ENCODE peak calls at places on chromosomes 2 and 18, in six cellular contexts. One of them, this sample, is unnamed.

GRCh38 chr2:229370484-229370883 is 99.4 kb upstream of the PID1 start:
- DNase-seq in adrenal gland: no peak
- DNase-seq in B cell: no peak
- DNase-seq in WTC11: no peak
- DNase-seq in OCI-LY7: no peak
- DNase-seq in Calu3: no peak
- DNase-seq in this sample: no peak

GRCh38 chr2:137968477-137969417 is 4.5 kb downstream of the HNMT start:
- DNase-seq in WTC11: no peak
- DNase-seq in adrenal gland: no peak
- DNase-seq in OCI-LY7: no peak
- DNase-seq in B cell: no peak
- DNase-seq in Calu3: no peak
- DNase-seq in this sample: no peak

GRCh38 chr2:13020469-13020868 is 303.7 kb downstream of the TRIB2 start:
- DNase-seq in OCI-LY7: no peak
- DNase-seq in adrenal gland: no peak
- DNase-seq in Calu3: no peak
- DNase-seq in B cell: no peak
- DNase-seq in WTC11: no peak
- DNase-seq in this sample: no peak

GRCh38 chr2:27929916-27930486 is 39.5 kb downstream of the BABAM2 start:
- DNase-seq in WTC11: no peak
- DNase-seq in Calu3: no peak
- DNase-seq in B cell: no peak
- DNase-seq in adrenal gland: no peak
- DNase-seq in OCI-LY7: no peak
- DNase-seq in this sample: no peak

GRCh38 chr2:45435316-45435715 is 175.8 kb downstream of the SRBD1 start:
- DNase-seq in adrenal gland: peak; percentile 54
- DNase-seq in Calu3: no peak
- DNase-seq in WTC11: no peak
- DNase-seq in OCI-LY7: no peak
- DNase-seq in B cell: no peak
- DNase-seq in this sample: no peak

GRCh38 chr2:128347701-128348504 is 29.2 kb upstream of the HS6ST1 start:
- DNase-seq in WTC11: no peak
- DNase-seq in B cell: no peak
- DNase-seq in Calu3: no peak
- DNase-seq in adrenal gland: peak; percentile 90
- DNase-seq in OCI-LY7: no peak
- DNase-seq in this sample: no peak

GRCh38 chr2:7844414-7844961 is 837.4 kb upstream of the ID2 start:
- DNase-seq in adrenal gland: no peak
- DNase-seq in B cell: no peak
- DNase-seq in Calu3: no peak
- DNase-seq in OCI-LY7: no peak
- DNase-seq in WTC11: no peak
- DNase-seq in this sample: no peak

GRCh38 chr2:201118121-201118956 is 2.4 kb downstream of the CFLAR start:
- DNase-seq in adrenal gland: peak; percentile 96
- DNase-seq in WTC11: peak; percentile 76
- DNase-seq in Calu3: peak; percentile 89
- DNase-seq in OCI-LY7: peak; percentile 91
- DNase-seq in B cell: peak; percentile 94
- DNase-seq in this sample: peak; percentile 76

GRCh38 chr2:59996830-59997229 is 556.6 kb downstream of the BCL11A start:
- DNase-seq in adrenal gland: no peak
- DNase-seq in Calu3: no peak
- DNase-seq in OCI-LY7: no peak
- DNase-seq in WTC11: no peak
- DNase-seq in B cell: no peak
- DNase-seq in this sample: no peak

GRCh38 chr2:2571301-2572198 is 240.5 kb upstream of the MYT1L start:
- DNase-seq in WTC11: no peak
- DNase-seq in Calu3: no peak
- DNase-seq in OCI-LY7: no peak
- DNase-seq in B cell: no peak
- DNase-seq in adrenal gland: peak; percentile 21
- DNase-seq in this sample: no peak

GRCh38 chr2:127193948-127194267 is 26.2 kb downstream of the CYP27C1 start:
- DNase-seq in OCI-LY7: no peak
- DNase-seq in Calu3: no peak
- DNase-seq in WTC11: no peak
- DNase-seq in B cell: no peak
- DNase-seq in adrenal gland: peak; percentile 31
- DNase-seq in this sample: no peak

GRCh38 chr18:69102959-69103358 is 297.7 kb upstream of the DOK6 start:
- DNase-seq in B cell: no peak
- DNase-seq in WTC11: no peak
- DNase-seq in OCI-LY7: no peak
- DNase-seq in adrenal gland: no peak
- DNase-seq in Calu3: no peak
- DNase-seq in this sample: no peak

GRCh38 chr18:39571511-39571910 is 2005.9 kb upstream of the CELF4 start:
- DNase-seq in B cell: no peak
- DNase-seq in OCI-LY7: no peak
- DNase-seq in Calu3: peak; percentile 27
- DNase-seq in adrenal gland: no peak
- DNase-seq in WTC11: no peak
- DNase-seq in this sample: peak; percentile 18

GRCh38 chr2:169711751-169712509 is 17.7 kb downstream of the PHOSPHO2 start:
- DNase-seq in WTC11: no peak
- DNase-seq in B cell: no peak
- DNase-seq in adrenal gland: no peak
- DNase-seq in OCI-LY7: peak; percentile 53
- DNase-seq in Calu3: no peak
- DNase-seq in this sample: no peak
- TF ChIP-seq CTCF in WTC11: no peak
- TF ChIP-seq CTCF in B cell: no peak
- TF ChIP-seq CTCF in adrenal gland: no peak
- TF ChIP-seq CTCF in OCI-LY7: no peak
- TF ChIP-seq CTCF in Calu3: no peak
- TF ChIP-seq CTCF in this sample: no peak

GRCh38 chr2:112768432-112768831 is 4.0 kb upstream of the CKAP2L start:
- DNase-seq in Calu3: no peak
- DNase-seq in B cell: no peak
- DNase-seq in OCI-LY7: no peak
- DNase-seq in adrenal gland: no peak
- DNase-seq in WTC11: no peak
- DNase-seq in this sample: no peak
- TF ChIP-seq CTCF in Calu3: no peak
- TF ChIP-seq CTCF in B cell: no peak
- TF ChIP-seq CTCF in OCI-LY7: no peak
- TF ChIP-seq CTCF in adrenal gland: peak; percentile 10
- TF ChIP-seq CTCF in WTC11: no peak
- TF ChIP-seq CTCF in this sample: no peak

DNA sequence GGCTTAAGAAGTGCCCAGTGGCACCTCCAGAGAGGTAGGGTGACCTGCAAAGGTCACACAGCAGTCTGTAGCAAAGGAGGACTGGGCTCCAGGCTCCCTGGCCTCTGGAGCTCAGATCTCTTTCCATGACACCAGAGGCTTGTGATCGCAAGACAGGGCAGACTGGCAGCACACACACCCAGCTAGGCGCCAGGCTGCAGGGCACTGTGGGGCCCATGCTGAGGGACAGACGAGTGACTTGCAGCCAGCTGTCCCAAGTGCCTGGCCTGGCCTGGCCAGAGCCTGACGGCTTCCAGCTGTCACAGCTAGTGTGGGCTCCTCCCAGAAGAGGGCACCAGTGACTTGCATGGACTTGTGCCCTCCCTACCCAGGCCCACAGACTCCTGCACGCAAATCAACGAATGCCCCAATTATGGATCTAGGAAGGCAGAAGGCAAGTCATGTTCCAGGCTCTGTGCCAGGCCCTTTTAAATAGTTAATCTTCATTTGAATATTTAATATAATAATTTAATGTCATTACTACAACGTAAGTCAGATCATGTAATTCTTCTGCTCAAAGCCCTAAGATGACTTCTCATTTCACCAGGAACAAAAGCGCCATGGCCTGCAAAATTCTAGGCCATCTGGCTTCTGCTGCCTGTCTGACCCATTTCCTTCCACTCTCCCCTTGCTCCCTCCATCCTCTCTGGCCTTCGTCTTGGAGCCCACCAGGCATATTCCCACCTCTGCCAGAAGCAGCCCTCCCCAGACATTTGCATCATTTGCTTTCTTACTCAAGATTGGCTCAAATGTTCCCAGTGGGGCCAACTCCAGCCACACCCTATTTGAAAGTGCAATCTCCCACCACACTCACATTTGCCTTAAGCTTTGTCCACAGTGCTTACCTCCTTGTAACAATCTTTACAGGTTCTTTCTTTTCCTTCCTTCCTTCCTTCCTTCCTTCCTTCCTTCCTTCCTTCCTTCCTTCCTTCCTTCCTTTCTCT is 3.7 kb upstream of the SPEG start:
- DNase-seq in B cell: no peak
- DNase-seq in Calu3: peak; percentile 40
- DNase-seq in adrenal gland: peak; percentile 84
- DNase-seq in WTC11: no peak
- DNase-seq in OCI-LY7: peak; percentile 27
- DNase-seq in this sample: no peak
- TF ChIP-seq CTCF in B cell: no peak
- TF ChIP-seq CTCF in Calu3: no peak
- TF ChIP-seq CTCF in adrenal gland: no peak
- TF ChIP-seq CTCF in WTC11: no peak
- TF ChIP-seq CTCF in OCI-LY7: peak; percentile 48
- TF ChIP-seq CTCF in this sample: no peak

GRCh38 chr18:62802523-62802922 is 87.2 kb downstream of the PHLPP1 start:
- DNase-seq in OCI-LY7: peak; percentile 2
- DNase-seq in B cell: no peak
- DNase-seq in adrenal gland: no peak
- DNase-seq in WTC11: no peak
- DNase-seq in Calu3: no peak
- DNase-seq in this sample: no peak
- TF ChIP-seq CTCF in OCI-LY7: peak; percentile 44
- TF ChIP-seq CTCF in B cell: no peak
- TF ChIP-seq CTCF in adrenal gland: no peak
- TF ChIP-seq CTCF in WTC11: no peak
- TF ChIP-seq CTCF in Calu3: no peak
- TF ChIP-seq CTCF in this sample: peak; percentile 10

GRCh38 chr2:193703411-193703810 is 1508.7 kb upstream of the TMEFF2 start:
- DNase-seq in B cell: no peak
- DNase-seq in adrenal gland: no peak
- DNase-seq in Calu3: no peak
- DNase-seq in OCI-LY7: no peak
- DNase-seq in WTC11: no peak
- DNase-seq in this sample: no peak
- TF ChIP-seq CTCF in B cell: no peak
- TF ChIP-seq CTCF in adrenal gland: no peak
- TF ChIP-seq CTCF in Calu3: no peak
- TF ChIP-seq CTCF in OCI-LY7: no peak
- TF ChIP-seq CTCF in WTC11: no peak
- TF ChIP-seq CTCF in this sample: no peak

DNA sequence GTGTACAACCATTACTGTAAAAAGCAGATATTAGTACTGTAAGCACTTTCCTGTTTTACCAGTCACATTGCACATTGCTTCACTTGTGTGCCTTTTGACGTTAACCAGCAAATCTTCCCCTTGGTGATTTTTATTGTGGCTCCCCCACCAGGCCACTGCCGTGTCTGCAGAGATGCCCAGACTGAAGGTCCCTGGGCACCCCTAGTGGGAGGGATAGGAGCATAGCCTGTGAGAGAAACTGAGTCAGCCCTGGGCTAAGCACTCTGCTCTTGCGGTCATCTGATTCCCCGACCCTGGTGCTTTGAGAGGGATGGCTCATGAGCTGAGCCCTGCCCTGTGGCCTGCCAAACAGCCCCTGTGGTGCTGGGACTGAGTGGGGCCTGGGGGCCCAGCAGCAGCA is 73.4 kb downstream of the INPP4A start:
- DNase-seq in B cell: peak; percentile 49
- DNase-seq in OCI-LY7: peak; percentile 32
- DNase-seq in WTC11: peak; percentile 30
- DNase-seq in adrenal gland: no peak
- DNase-seq in Calu3: peak; percentile 56
- DNase-seq in this sample: peak; percentile 70
- TF ChIP-seq CTCF in B cell: peak; percentile 42
- TF ChIP-seq CTCF in OCI-LY7: peak; percentile 79
- TF ChIP-seq CTCF in WTC11: no peak
- TF ChIP-seq CTCF in adrenal gland: peak; percentile 54
- TF ChIP-seq CTCF in Calu3: peak; percentile 42
- TF ChIP-seq CTCF in this sample: peak; percentile 55

GRCh38 chr18:3384664-3385189 is 65.2 kb upstream of the TGIF1 start:
- DNase-seq in WTC11: no peak
- DNase-seq in B cell: no peak
- DNase-seq in Calu3: no peak
- DNase-seq in adrenal gland: no peak
- DNase-seq in OCI-LY7: no peak
- DNase-seq in this sample: no peak

GRCh38 chr18:3383381-3383915 is 66.5 kb upstream of the TGIF1 start:
- DNase-seq in Calu3: no peak
- DNase-seq in OCI-LY7: no peak
- DNase-seq in B cell: no peak
- DNase-seq in WTC11: no peak
- DNase-seq in adrenal gland: no peak
- DNase-seq in this sample: no peak

GRCh38 chr18:3379685-3380084 is 70.3 kb upstream of the TGIF1 start:
- DNase-seq in OCI-LY7: no peak
- DNase-seq in Calu3: no peak
- DNase-seq in adrenal gland: no peak
- DNase-seq in WTC11: no peak
- DNase-seq in B cell: no peak
- DNase-seq in this sample: no peak

DNA sequence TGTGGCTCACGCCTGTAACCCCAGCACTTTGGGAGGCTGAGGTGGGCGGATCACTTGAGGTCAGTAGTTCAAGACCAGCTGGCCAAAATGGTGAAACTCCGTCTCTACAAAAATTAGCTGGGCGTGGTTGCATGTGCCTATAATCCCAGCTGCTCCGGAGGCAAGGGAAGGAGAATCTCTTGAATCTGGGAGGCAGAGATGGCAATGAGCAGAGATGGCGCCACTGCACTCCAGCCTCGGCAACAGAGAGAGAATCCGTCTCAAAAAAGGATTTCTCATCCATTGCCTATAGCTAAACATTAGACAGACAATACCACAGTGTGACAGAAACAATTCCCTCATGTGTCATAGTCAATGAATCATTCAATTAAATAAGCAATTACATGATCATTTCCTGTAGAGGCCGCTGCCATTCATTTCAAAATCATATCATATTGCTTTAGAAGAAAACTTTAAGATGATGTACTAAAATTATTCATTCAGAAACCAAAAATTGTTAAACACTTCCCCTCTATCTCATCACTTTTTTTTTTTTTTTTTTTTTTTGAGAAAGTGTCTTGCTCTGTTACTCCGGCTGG is 69.5 kb upstream of the TGIF1 start:
- DNase-seq in Calu3: peak; percentile 15
- DNase-seq in adrenal gland: no peak
- DNase-seq in B cell: no peak
- DNase-seq in OCI-LY7: no peak
- DNase-seq in WTC11: no peak
- DNase-seq in this sample: no peak
- TF ChIP-seq CTCF in Calu3: no peak
- TF ChIP-seq CTCF in adrenal gland: no peak
- TF ChIP-seq CTCF in B cell: peak; percentile 21
- TF ChIP-seq CTCF in OCI-LY7: peak; percentile 11
- TF ChIP-seq CTCF in WTC11: no peak
- TF ChIP-seq CTCF in this sample: no peak